ENCODE peak calls at places on chromosome 1, in nine cellular contexts. M is cardiac fibroblast, O is uterus, T is stomach, I is mucosa of descending colon, G is astrocyte, F is neural progenitor cell, Q is pancreas, X is AG04450. A is an unnamed sample.

GRCh38 chr1:57949168-57949567 is 525.3 kb upstream of the DAB1 start:
- DNase-seq in M (no peak), O (no peak), T (no peak), I (no peak), G (no peak), F (no peak), Q (no peak), X (no peak), A (no peak)

GRCh38 chr1:156502749-156503671 is 2.4 kb upstream of the MEF2D start:
- DNase-seq in M (peak; percentile 95), O (peak; percentile 89), T (peak; percentile 80), I (no peak), G (peak; percentile 94), F (no peak), Q (no peak), X (peak; percentile 89), A (peak; percentile 89)

GRCh38 chr1:155086182-155086741 is 7.6 kb downstream of the EFNA3 start:
- DNase-seq in M (peak; percentile 53), O (peak; percentile 72), T (peak; percentile 75), I (peak; percentile 81), G (no peak), F (peak; percentile 76), Q (peak; percentile 78), X (no peak), A (no peak)

GRCh38 chr1:11802616-11802972 is 3.2 kb downstream of the MTHFR start:
- DNase-seq in M (no peak), O (no peak), T (no peak), I (no peak), G (no peak), F (peak; percentile 9), Q (no peak), X (no peak), A (no peak)

GRCh38 chr1:96472471-96472870 is 249.1 kb upstream of the PTBP2 start:
- DNase-seq in M (peak; percentile 35), O (no peak), T (no peak), I (no peak), G (peak; percentile 94), F (no peak), Q (no peak), X (peak; percentile 56), A (peak; percentile 44)

GRCh38 chr1:28973850-28974841 is 59.8 kb downstream of the EPB41 start:
- DNase-seq in M (peak; percentile 60), O (no peak), T (no peak), I (no peak), G (no peak), F (no peak), Q (no peak), X (no peak), A (no peak)

GRCh38 chr1:198265073-198265661 is 108.4 kb downstream of the NEK7 start:
- DNase-seq in M (peak; percentile 79), O (no peak), T (peak; percentile 26), I (no peak), G (peak; percentile 49), F (peak; percentile 20), Q (no peak), X (no peak), A (no peak)

GRCh38 chr1:16175610-16176553 is 20.0 kb upstream of the EPHA2 start:
- DNase-seq in M (peak; percentile 89), O (peak; percentile 91), T (peak; percentile 94), I (peak; percentile 87), G (peak; percentile 84), F (peak; percentile 53), Q (peak; percentile 91), X (peak; percentile 72), A (peak; percentile 45)

GRCh38 chr1:216616425-216616824 is 106.8 kb downstream of the ESRRG start:
- DNase-seq in M (no peak), O (no peak), T (no peak), I (no peak), G (no peak), F (no peak), Q (no peak), X (no peak), A (no peak)

GRCh38 chr1:51583532-51583931 is 33.4 kb upstream of the OSBPL9 start:
- DNase-seq in M (peak; percentile 76), O (no peak), T (peak; percentile 27), I (no peak), G (peak; percentile 93), F (no peak), Q (peak; percentile 20), X (peak; percentile 32), A (no peak)

GRCh38 chr1:149995927-149996326 is 14.6 kb downstream of the OTUD7B start:
- DNase-seq in M (peak; percentile 85), O (no peak), T (no peak), I (no peak), G (peak; percentile 75), F (no peak), Q (no peak), X (no peak), A (no peak)

GRCh38 chr1:23751050-23751814 is 8.0 kb downstream of the ELOA start:
- DNase-seq in M (peak; percentile 80), O (no peak), T (peak; percentile 60), I (no peak), G (peak; percentile 18), F (peak; percentile 66), Q (no peak), X (no peak), A (no peak)

GRCh38 chr1:9841460-9841859 is 17.7 kb upstream of the CLSTN1 start:
- DNase-seq in M (no peak), O (no peak), T (no peak), I (peak; percentile 19), G (no peak), F (no peak), Q (no peak), X (no peak), A (no peak)

GRCh38 chr1:9844106-9844505 is 20.3 kb upstream of the CLSTN1 start:
- DNase-seq in M (no peak), O (no peak), T (no peak), I (peak; percentile 48), G (no peak), F (no peak), Q (no peak), X (no peak), A (no peak)

GRCh38 chr1:9842073-9842711 is 18.4 kb upstream of the CLSTN1 start:
- DNase-seq in M (no peak), O (no peak), T (no peak), I (peak; percentile 53), G (no peak), F (no peak), Q (no peak), X (no peak), A (no peak)

GRCh38 chr1:9843576-9843945 is 19.8 kb upstream of the CLSTN1 start:
- DNase-seq in M (no peak), O (no peak), T (peak; percentile 38), I (peak; percentile 85), G (no peak), F (no peak), Q (no peak), X (no peak), A (no peak)

GRCh38 chr1:9842781-9843575 is 19.2 kb upstream of the CLSTN1 start:
- DNase-seq in M (no peak), O (no peak), T (peak; percentile 45), I (peak; percentile 85), G (no peak), F (no peak), Q (peak; percentile 61), X (no peak), A (no peak)
- TF ChIP-seq CTCF in M (no peak), O (no peak), T (no peak), I (no peak), G (no peak), F (no peak), Q (no peak), X (no peak), A (no peak)

DNA sequence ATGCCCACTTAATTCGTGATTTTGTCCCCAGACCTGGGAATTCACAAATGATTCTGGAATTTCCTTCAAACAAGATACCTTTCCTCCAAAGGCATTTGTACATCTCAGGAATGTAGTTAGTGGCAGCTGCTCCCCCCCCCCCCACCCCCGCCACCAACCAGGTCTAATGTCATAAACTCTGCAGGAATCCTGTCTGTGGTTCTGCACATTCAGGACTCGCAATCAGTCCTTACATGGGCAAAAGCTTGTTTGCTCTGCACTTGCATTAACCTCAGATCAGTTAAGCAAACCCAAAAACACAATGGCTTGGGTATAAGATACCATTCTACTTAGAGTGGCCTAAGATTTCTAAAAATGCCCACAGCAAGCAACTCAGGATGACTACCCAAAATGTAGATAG is 143.8 kb downstream of the TGFB2 start:
- DNase-seq in M (peak; percentile 61), O (no peak), T (no peak), I (no peak), G (peak; percentile 95), F (peak; percentile 4), Q (no peak), X (no peak), A (no peak)
- H3K4me3 ChIP-seq in M (no peak overlapping the region), O (no peak overlapping the region), T (no peak overlapping the region), I (no peak overlapping the region), G (no peak overlapping the region), F (no peak overlapping the region), Q (no peak overlapping the region), X (no peak overlapping the region), A (no peak overlapping the region)

GRCh38 chr1:119918301-119918700 is 22.0 kb upstream of the ADAM30 start:
- DNase-seq in M (no peak), O (no peak), T (no peak), I (no peak), G (no peak), F (no peak), Q (no peak), X (no peak), A (no peak)
- TF ChIP-seq CTCF in M (no peak), O (no peak), T (no peak), I (no peak), G (no peak), F (no peak), Q (no peak), X (no peak), A (no peak)

GRCh38 chr1:31413405-31414005 is 492 bp downstream of the SERINC2 start:
- DNase-seq in M (peak; percentile 49), O (peak; percentile 34), T (peak; percentile 90), I (peak; percentile 91), G (no peak), F (peak; percentile 70), Q (peak; percentile 89), X (no peak), A (no peak)

GRCh38 chr1:31414692-31415370 is 1.8 kb downstream of the SERINC2 start:
- DNase-seq in M (no peak), O (no peak), T (peak; percentile 57), I (no peak), G (no peak), F (no peak), Q (no peak), X (no peak), A (no peak)

GRCh38 chr1:31417148-31417547 is 4.1 kb downstream of the SERINC2 start:
- DNase-seq in M (no peak), O (no peak), T (no peak), I (no peak), G (no peak), F (no peak), Q (no peak), X (no peak), A (no peak)

GRCh38 chr1:31416101-31416736 is 3.2 kb downstream of the SERINC2 start:
- DNase-seq in M (no peak), O (no peak), T (peak; percentile 81), I (no peak), G (no peak), F (no peak), Q (no peak), X (no peak), A (no peak)

DNA sequence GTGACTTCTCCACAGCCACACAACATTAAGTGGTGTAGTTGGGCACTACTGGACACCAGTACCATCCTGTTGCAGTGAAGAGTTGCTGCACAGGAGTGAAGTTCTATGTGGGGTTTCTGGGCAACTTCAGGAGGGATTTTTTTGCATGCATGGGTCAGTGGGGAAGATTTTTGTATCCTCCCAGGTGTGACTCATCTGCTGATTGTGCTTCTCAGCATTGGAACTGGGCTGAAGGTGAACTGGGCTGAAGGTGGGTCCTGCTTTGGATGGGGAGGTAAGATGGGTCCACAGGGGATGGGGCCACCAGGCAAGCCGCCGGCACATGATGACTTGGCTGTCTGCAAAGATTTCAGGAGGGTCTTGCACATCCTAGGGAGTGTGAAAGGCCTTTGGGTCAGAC is 2.6 kb downstream of the SERINC2 start:
- DNase-seq in M (no peak), O (no peak), T (no peak), I (no peak), G (no peak), F (no peak), Q (no peak), X (no peak), A (no peak)
- H3K4me3 ChIP-seq in M (no peak overlapping the region), O (no peak overlapping the region), T (no peak overlapping the region), I (no peak overlapping the region), G (no peak overlapping the region), F (no peak overlapping the region), Q (no peak overlapping the region), X (no peak overlapping the region), A (no peak overlapping the region)